ENCODE peak calls at places on chromosomes 7 and 10, in nine cellular contexts. One of them, this sample, is unnamed.

GRCh38 chr7:105643384-105643783 is 62.1 kb upstream of the EFCAB10 start:
- DNase-seq in Peyer's patch: no peak
- DNase-seq in thoracic aorta: no peak
- DNase-seq in SJCRH30: no peak
- DNase-seq in Panc1: no peak
- DNase-seq in uterus: no peak
- DNase-seq in psoas muscle: peak; percentile 61
- DNase-seq in Karpas-422: no peak
- DNase-seq in CD8-positive, alpha-beta memory T cell: no peak
- DNase-seq in this sample: no peak

GRCh38 chr10:70131560-70131937 is 1.1 kb downstream of the AIFM2 start:
- DNase-seq in Peyer's patch: no peak
- DNase-seq in thoracic aorta: no peak
- DNase-seq in SJCRH30: no peak
- DNase-seq in Panc1: no peak
- DNase-seq in uterus: no peak
- DNase-seq in psoas muscle: peak; percentile 52
- DNase-seq in Karpas-422: no peak
- DNase-seq in CD8-positive, alpha-beta memory T cell: no peak
- DNase-seq in this sample: no peak

GRCh38 chr10:30435068-30435422 is 1.1 kb downstream of the MAP3K8 start:
- DNase-seq in Peyer's patch: no peak
- DNase-seq in thoracic aorta: no peak
- DNase-seq in SJCRH30: no peak
- DNase-seq in Panc1: no peak
- DNase-seq in uterus: peak; percentile 55
- DNase-seq in psoas muscle: no peak
- DNase-seq in Karpas-422: peak; percentile 78
- DNase-seq in CD8-positive, alpha-beta memory T cell: no peak
- DNase-seq in this sample: no peak

GRCh38 chr10:12708921-12709320 is 292.6 kb downstream of the CCDC3 start:
- DNase-seq in Peyer's patch: no peak
- DNase-seq in thoracic aorta: no peak
- DNase-seq in SJCRH30: no peak
- DNase-seq in Panc1: no peak
- DNase-seq in uterus: no peak
- DNase-seq in psoas muscle: no peak
- DNase-seq in Karpas-422: no peak
- DNase-seq in CD8-positive, alpha-beta memory T cell: no peak
- DNase-seq in this sample: no peak

GRCh38 chr7:155594961-155595366 is 48.6 kb upstream of the CNPY1 start:
- DNase-seq in Peyer's patch: no peak
- DNase-seq in thoracic aorta: no peak
- DNase-seq in SJCRH30: no peak
- DNase-seq in Panc1: no peak
- DNase-seq in uterus: no peak
- DNase-seq in psoas muscle: no peak
- DNase-seq in Karpas-422: no peak
- DNase-seq in CD8-positive, alpha-beta memory T cell: no peak
- DNase-seq in this sample: no peak

GRCh38 chr7:43535810-43536585 is 46.9 kb upstream of the STK17A start:
- DNase-seq in Peyer's patch: no peak
- DNase-seq in thoracic aorta: no peak
- DNase-seq in SJCRH30: no peak
- DNase-seq in Panc1: no peak
- DNase-seq in uterus: no peak
- DNase-seq in psoas muscle: peak; percentile 64
- DNase-seq in Karpas-422: no peak
- DNase-seq in CD8-positive, alpha-beta memory T cell: no peak
- DNase-seq in this sample: no peak

GRCh38 chr10:79148452-79149344 is 79.9 kb downstream of the ZMIZ1 start:
- DNase-seq in Peyer's patch: peak; percentile 59
- DNase-seq in thoracic aorta: no peak
- DNase-seq in SJCRH30: no peak
- DNase-seq in Panc1: no peak
- DNase-seq in uterus: peak; percentile 71
- DNase-seq in psoas muscle: peak; percentile 89
- DNase-seq in Karpas-422: no peak
- DNase-seq in CD8-positive, alpha-beta memory T cell: no peak
- DNase-seq in this sample: peak; percentile 55

GRCh38 chr7:139909379-139910050 is 80.5 kb downstream of the TBXAS1 start:
- DNase-seq in Peyer's patch: no peak
- DNase-seq in thoracic aorta: no peak
- DNase-seq in SJCRH30: peak; percentile 14
- DNase-seq in Panc1: no peak
- DNase-seq in uterus: no peak
- DNase-seq in psoas muscle: no peak
- DNase-seq in Karpas-422: no peak
- DNase-seq in CD8-positive, alpha-beta memory T cell: no peak
- DNase-seq in this sample: no peak

GRCh38 chr7:19853261-19853832 is 79.9 kb upstream of the TMEM196 start:
- DNase-seq in Peyer's patch: no peak
- DNase-seq in thoracic aorta: no peak
- DNase-seq in SJCRH30: no peak
- DNase-seq in Panc1: no peak
- DNase-seq in uterus: no peak
- DNase-seq in psoas muscle: no peak
- DNase-seq in Karpas-422: no peak
- DNase-seq in CD8-positive, alpha-beta memory T cell: no peak
- DNase-seq in this sample: no peak

GRCh38 chr7:31076051-31076450 is 23.9 kb downstream of the ADCYAP1R1 start:
- DNase-seq in Peyer's patch: peak; percentile 29
- DNase-seq in thoracic aorta: no peak
- DNase-seq in SJCRH30: no peak
- DNase-seq in Panc1: no peak
- DNase-seq in uterus: no peak
- DNase-seq in psoas muscle: peak; percentile 15
- DNase-seq in Karpas-422: no peak
- DNase-seq in CD8-positive, alpha-beta memory T cell: no peak
- DNase-seq in this sample: no peak

GRCh38 chr10:101576229-101576863 is 11.7 kb downstream of the POLL start:
- DNase-seq in Peyer's patch: no peak
- DNase-seq in thoracic aorta: no peak
- DNase-seq in SJCRH30: no peak
- DNase-seq in Panc1: no peak
- DNase-seq in uterus: no peak
- DNase-seq in psoas muscle: peak; percentile 3
- DNase-seq in Karpas-422: no peak
- DNase-seq in CD8-positive, alpha-beta memory T cell: no peak
- DNase-seq in this sample: no peak

GRCh38 chr7:662576-662975 is 63.9 kb upstream of the DNAAF5 start:
- DNase-seq in Peyer's patch: peak; percentile 27
- DNase-seq in thoracic aorta: no peak
- DNase-seq in SJCRH30: no peak
- DNase-seq in Panc1: no peak
- DNase-seq in uterus: no peak
- DNase-seq in psoas muscle: no peak
- DNase-seq in Karpas-422: no peak
- DNase-seq in CD8-positive, alpha-beta memory T cell: no peak
- DNase-seq in this sample: no peak

GRCh38 chr7:105325225-105325904 is 63.4 kb downstream of the SRPK2 start:
- DNase-seq in Peyer's patch: no peak
- DNase-seq in thoracic aorta: no peak
- DNase-seq in SJCRH30: no peak
- DNase-seq in Panc1: no peak
- DNase-seq in uterus: no peak
- DNase-seq in psoas muscle: no peak
- DNase-seq in Karpas-422: no peak
- DNase-seq in CD8-positive, alpha-beta memory T cell: no peak
- DNase-seq in this sample: no peak

GRCh38 chr10:111116211-111116610 is 39.4 kb downstream of the ADRA2A start:
- DNase-seq in Peyer's patch: no peak
- DNase-seq in thoracic aorta: no peak
- DNase-seq in SJCRH30: no peak
- DNase-seq in Panc1: no peak
- DNase-seq in uterus: no peak
- DNase-seq in psoas muscle: no peak
- DNase-seq in Karpas-422: no peak
- DNase-seq in CD8-positive, alpha-beta memory T cell: no peak
- DNase-seq in this sample: no peak

GRCh38 chr10:1531883-1532597 is 205.3 kb downstream of the ADARB2 start:
- DNase-seq in Peyer's patch: no peak
- DNase-seq in thoracic aorta: no peak
- DNase-seq in SJCRH30: no peak
- DNase-seq in Panc1: no peak
- DNase-seq in uterus: no peak
- DNase-seq in psoas muscle: peak; percentile 16
- DNase-seq in Karpas-422: no peak
- DNase-seq in CD8-positive, alpha-beta memory T cell: no peak
- DNase-seq in this sample: no peak

GRCh38 chr7:82375068-82375467 is 68.5 kb downstream of the CACNA2D1 start:
- DNase-seq in Peyer's patch: no peak
- DNase-seq in thoracic aorta: no peak
- DNase-seq in SJCRH30: no peak
- DNase-seq in Panc1: no peak
- DNase-seq in uterus: no peak
- DNase-seq in psoas muscle: no peak
- DNase-seq in Karpas-422: no peak
- DNase-seq in CD8-positive, alpha-beta memory T cell: no peak
- DNase-seq in this sample: no peak

GRCh38 chr10:100972115-100972903 is 3.0 kb downstream of the SEMA4G start:
- DNase-seq in Peyer's patch: no peak
- DNase-seq in thoracic aorta: no peak
- DNase-seq in SJCRH30: no peak
- DNase-seq in Panc1: no peak
- DNase-seq in uterus: no peak
- DNase-seq in psoas muscle: peak; percentile 12
- DNase-seq in Karpas-422: no peak
- DNase-seq in CD8-positive, alpha-beta memory T cell: no peak
- DNase-seq in this sample: no peak

GRCh38 chr7:39979406-39980073 is 29.5 kb downstream of the CDK13 start:
- DNase-seq in Peyer's patch: no peak
- DNase-seq in thoracic aorta: no peak
- DNase-seq in SJCRH30: no peak
- DNase-seq in Panc1: no peak
- DNase-seq in uterus: no peak
- DNase-seq in psoas muscle: no peak
- DNase-seq in Karpas-422: no peak
- DNase-seq in CD8-positive, alpha-beta memory T cell: peak; percentile 24
- DNase-seq in this sample: no peak

GRCh38 chr7:39978252-39978934 is 28.3 kb downstream of the CDK13 start:
- DNase-seq in Peyer's patch: no peak
- DNase-seq in thoracic aorta: no peak
- DNase-seq in SJCRH30: no peak
- DNase-seq in Panc1: no peak
- DNase-seq in uterus: no peak
- DNase-seq in psoas muscle: no peak
- DNase-seq in Karpas-422: peak; percentile 69
- DNase-seq in CD8-positive, alpha-beta memory T cell: no peak
- DNase-seq in this sample: no peak
- H3K4me3 ChIP-seq in Peyer's patch: no peak overlapping the region
- H3K4me3 ChIP-seq in thoracic aorta: no peak overlapping the region
- H3K4me3 ChIP-seq in SJCRH30: no peak overlapping the region
- H3K4me3 ChIP-seq in Panc1: no peak overlapping the region
- H3K4me3 ChIP-seq in uterus: no peak overlapping the region
- H3K4me3 ChIP-seq in psoas muscle: no peak overlapping the region
- H3K4me3 ChIP-seq in Karpas-422: peak overlapping the region; percentile 9
- H3K4me3 ChIP-seq in CD8-positive, alpha-beta memory T cell: peak overlapping the region; percentile 11
- H3K4me3 ChIP-seq in this sample: no peak overlapping the region

DNA sequence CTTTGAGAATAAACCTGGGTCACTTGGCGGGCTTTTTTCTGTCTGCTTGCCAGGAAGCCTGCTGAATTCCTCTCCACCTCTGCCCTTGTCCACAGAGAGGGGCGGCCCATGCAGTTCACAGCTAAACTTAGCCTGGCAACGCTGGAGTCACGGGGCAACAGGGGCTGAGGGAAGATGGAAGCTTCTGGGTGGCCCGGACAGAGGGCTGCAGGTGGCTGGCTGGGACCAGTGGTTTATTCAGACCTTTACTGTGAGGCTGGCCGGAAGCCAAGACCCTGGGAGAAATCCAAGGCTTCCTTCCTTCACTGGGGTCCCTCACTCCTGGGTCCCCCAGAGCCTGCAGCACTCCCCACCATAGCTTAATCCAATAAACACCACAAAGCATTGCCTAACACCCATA is 17.0 kb downstream of the ITPRIP start:
- DNase-seq in Peyer's patch: no peak
- DNase-seq in thoracic aorta: no peak
- DNase-seq in SJCRH30: no peak
- DNase-seq in Panc1: no peak
- DNase-seq in uterus: no peak
- DNase-seq in psoas muscle: no peak
- DNase-seq in Karpas-422: no peak
- DNase-seq in CD8-positive, alpha-beta memory T cell: no peak
- DNase-seq in this sample: peak; percentile 27
- H3K4me3 ChIP-seq in Peyer's patch: no peak overlapping the region
- H3K4me3 ChIP-seq in thoracic aorta: no peak overlapping the region
- H3K4me3 ChIP-seq in SJCRH30: no peak overlapping the region
- H3K4me3 ChIP-seq in Panc1: no peak overlapping the region
- H3K4me3 ChIP-seq in uterus: no peak overlapping the region
- H3K4me3 ChIP-seq in psoas muscle: no peak overlapping the region
- H3K4me3 ChIP-seq in Karpas-422: no peak overlapping the region
- H3K4me3 ChIP-seq in CD8-positive, alpha-beta memory T cell: no peak overlapping the region
- H3K4me3 ChIP-seq in this sample: no peak overlapping the region

GRCh38 chr7:66630529-66630928 is 1.8 kb downstream of the KCTD7 start:
- DNase-seq in Peyer's patch: no peak
- DNase-seq in thoracic aorta: no peak
- DNase-seq in SJCRH30: no peak
- DNase-seq in Panc1: no peak
- DNase-seq in uterus: no peak
- DNase-seq in psoas muscle: no peak
- DNase-seq in Karpas-422: no peak
- DNase-seq in CD8-positive, alpha-beta memory T cell: no peak
- DNase-seq in this sample: no peak
- H3K4me3 ChIP-seq in Peyer's patch: no peak overlapping the region
- H3K4me3 ChIP-seq in thoracic aorta: no peak overlapping the region
- H3K4me3 ChIP-seq in SJCRH30: no peak overlapping the region
- H3K4me3 ChIP-seq in Panc1: no peak overlapping the region
- H3K4me3 ChIP-seq in uterus: no peak overlapping the region
- H3K4me3 ChIP-seq in psoas muscle: no peak overlapping the region
- H3K4me3 ChIP-seq in Karpas-422: no peak overlapping the region
- H3K4me3 ChIP-seq in CD8-positive, alpha-beta memory T cell: no peak overlapping the region
- H3K4me3 ChIP-seq in this sample: no peak overlapping the region

GRCh38 chr10:73865459-73866442 is 8.6 kb downstream of the CAMK2G start:
- DNase-seq in Peyer's patch: peak; percentile 58
- DNase-seq in thoracic aorta: no peak
- DNase-seq in SJCRH30: peak; percentile 72
- DNase-seq in Panc1: no peak
- DNase-seq in uterus: no peak
- DNase-seq in psoas muscle: no peak
- DNase-seq in Karpas-422: peak; percentile 83
- DNase-seq in CD8-positive, alpha-beta memory T cell: peak; percentile 47
- DNase-seq in this sample: peak; percentile 59

GRCh38 chr10:73864229-73864628 is 10.1 kb downstream of the CAMK2G start:
- DNase-seq in Peyer's patch: no peak
- DNase-seq in thoracic aorta: no peak
- DNase-seq in SJCRH30: no peak
- DNase-seq in Panc1: no peak
- DNase-seq in uterus: no peak
- DNase-seq in psoas muscle: no peak
- DNase-seq in Karpas-422: no peak
- DNase-seq in CD8-positive, alpha-beta memory T cell: no peak
- DNase-seq in this sample: no peak

GRCh38 chr10:73866621-73867020 is 7.7 kb downstream of the CAMK2G start:
- DNase-seq in Peyer's patch: no peak
- DNase-seq in thoracic aorta: no peak
- DNase-seq in SJCRH30: no peak
- DNase-seq in Panc1: no peak
- DNase-seq in uterus: no peak
- DNase-seq in psoas muscle: no peak
- DNase-seq in Karpas-422: no peak
- DNase-seq in CD8-positive, alpha-beta memory T cell: no peak
- DNase-seq in this sample: no peak

GRCh38 chr10:73863039-73863817 is 11.1 kb downstream of the CAMK2G start:
- DNase-seq in Peyer's patch: no peak
- DNase-seq in thoracic aorta: no peak
- DNase-seq in SJCRH30: no peak
- DNase-seq in Panc1: no peak
- DNase-seq in uterus: no peak
- DNase-seq in psoas muscle: no peak
- DNase-seq in Karpas-422: no peak
- DNase-seq in CD8-positive, alpha-beta memory T cell: no peak
- DNase-seq in this sample: no peak

GRCh38 chr10:73865107-73865458 is 9.3 kb downstream of the CAMK2G start:
- DNase-seq in Peyer's patch: no peak
- DNase-seq in thoracic aorta: no peak
- DNase-seq in SJCRH30: no peak
- DNase-seq in Panc1: no peak
- DNase-seq in uterus: no peak
- DNase-seq in psoas muscle: no peak
- DNase-seq in Karpas-422: no peak
- DNase-seq in CD8-positive, alpha-beta memory T cell: no peak
- DNase-seq in this sample: no peak
- H3K4me3 ChIP-seq in Peyer's patch: peak overlapping the region; percentile 8
- H3K4me3 ChIP-seq in thoracic aorta: no peak overlapping the region
- H3K4me3 ChIP-seq in SJCRH30: no peak overlapping the region
- H3K4me3 ChIP-seq in Panc1: no peak overlapping the region
- H3K4me3 ChIP-seq in uterus: no peak overlapping the region
- H3K4me3 ChIP-seq in psoas muscle: no peak overlapping the region
- H3K4me3 ChIP-seq in Karpas-422: peak overlapping the region; percentile 56
- H3K4me3 ChIP-seq in CD8-positive, alpha-beta memory T cell: peak overlapping the region; percentile 71
- H3K4me3 ChIP-seq in this sample: no peak overlapping the region

This sample was measured in mucosa of descending colon.